ENCODE peak calls at places on chromosomes 6 and 20, in eight cellular contexts. D is effector memory CD4-positive, alpha-beta T cell; Q is neural progenitor cell; E is WERI-Rb-1; K is PC-3; R is breast epithelium; M is HepG2; F is spleen. H is an unnamed sample.

GRCh38 chr6:21885532-21886089 is 292.1 kb downstream of the SOX4 start:
- DNase-seq in D (no peak), E (peak), Q (peak), M (no peak), K (peak), R (peak), F (no peak), H (peak)

GRCh38 chr6:141309295-141309694 is 823.4 kb upstream of the GJE1 start:
- DNase-seq in F (no peak), K (peak), D (no peak), Q (no peak), E (no peak), M (peak), R (no peak), H (no peak)

GRCh38 chr6:20652691-20653479 is 118.6 kb downstream of the CDKAL1 start:
- DNase-seq in E (no peak), R (no peak), K (peak), Q (no peak), F (no peak), M (no peak), D (no peak), H (no peak)

GRCh38 chr6:26355366-26355765 is 9.6 kb upstream of the BTN3A2 start:
- DNase-seq in Q (no peak), M (no peak), K (no peak), R (peak), F (no peak), E (no peak), D (no peak), H (no peak)

GRCh38 chr6:2651966-2652365 is 98.8 kb downstream of the MYLK4 start:
- DNase-seq in Q (no peak), D (no peak), F (no peak), K (peak), R (no peak), M (no peak), E (no peak), H (no peak)

GRCh38 chr6:137093183-137094069 is 48.7 kb upstream of the IL20RA start:
- DNase-seq in F (no peak), E (no peak), D (no peak), K (no peak), Q (no peak), R (no peak), M (no peak), H (no peak)

GRCh38 chr20:36496707-36497669 is 44.3 kb upstream of the MYL9 start:
- DNase-seq in D (no peak), R (no peak), K (no peak), F (no peak), Q (no peak), E (no peak), M (no peak), H (no peak)

GRCh38 chr6:5219292-5219691 is 41.5 kb downstream of the LYRM4 start:
- DNase-seq in D (no peak), K (no peak), Q (no peak), R (no peak), E (no peak), M (no peak), F (no peak), H (no peak)

GRCh38 chr6:16684195-16684689 is 77.0 kb downstream of the ATXN1 start:
- DNase-seq in Q (no peak), M (peak), D (no peak), K (peak), F (no peak), R (no peak), E (no peak), H (no peak)

GRCh38 chr6:3838992-3839867 is 9.9 kb upstream of the FAM50B start:
- DNase-seq in F (no peak), Q (no peak), E (peak), K (no peak), R (no peak), M (peak), D (no peak), H (no peak)

GRCh38 chr20:33697129-33697528 is 10.9 kb upstream of the E2F1 start:
- DNase-seq in R (no peak), D (no peak), Q (no peak), K (no peak), E (no peak), M (no peak), F (no peak), H (no peak)

GRCh38 chr6:455006-455585 is 63.5 kb downstream of the IRF4 start:
- DNase-seq in Q (no peak), K (peak), D (no peak), M (no peak), E (no peak), R (no peak), F (no peak), H (no peak)

GRCh38 chr20:47464380-47465101 is 37.1 kb upstream of the NCOA3 start:
- DNase-seq in D (no peak), Q (no peak), M (peak), R (peak), F (no peak), E (peak), K (peak), H (no peak)

GRCh38 chr6:120473804-120474203 is 860.5 kb downstream of the TBC1D32 start:
- DNase-seq in K (no peak), E (no peak), M (no peak), R (no peak), D (no peak), Q (no peak), F (no peak), H (no peak)

GRCh38 chr6:24672573-24673182 is 5.8 kb downstream of the ACOT13 start:
- DNase-seq in Q (no peak), M (no peak), R (no peak), K (no peak), D (no peak), F (no peak), E (no peak), H (no peak)

GRCh38 chr6:124964084-124964763 is 2.0 kb downstream of the RNF217 start:
- DNase-seq in F (no peak), Q (peak), D (no peak), M (peak), K (no peak), E (no peak), R (peak), H (no peak)

GRCh38 chr20:40863337-40863919 is 165.2 kb upstream of the TOP1 start:
- DNase-seq in D (no peak), Q (no peak), E (no peak), K (no peak), M (no peak), F (no peak), R (no peak), H (no peak)

GRCh38 chr20:36334281-36335075 is 28.3 kb downstream of the DLGAP4 start:
- DNase-seq in Q (no peak), K (no peak), E (no peak), M (no peak), R (no peak), D (no peak), F (peak), H (no peak)

GRCh38 chr20:12847862-12848261 is 160.9 kb upstream of the SPTLC3 start:
- DNase-seq in R (no peak), Q (peak), E (no peak), D (no peak), K (peak), M (peak), F (no peak), H (no peak)

GRCh38 chr6:126300735-126301134 is 39.2 kb upstream of the CENPW start:
- DNase-seq in Q (no peak), D (no peak), M (no peak), E (no peak), F (no peak), K (no peak), R (no peak), H (no peak)

GRCh38 chr20:5353624-5354496 is 37.1 kb upstream of the PROKR2 start:
- DNase-seq in Q (no peak), K (peak), E (no peak), F (no peak), R (no peak), D (no peak), M (no peak), H (no peak)

GRCh38 chr20:47315339-47315662 is 41.2 kb downstream of the ZMYND8 start:
- DNase-seq in E (no peak), M (no peak), Q (peak), K (peak), D (no peak), R (no peak), F (no peak), H (no peak)

GRCh38 chr6:110646419-110646698 is 168.9 kb downstream of the CDK19 start:
- DNase-seq in K (no peak), R (no peak), Q (no peak), D (no peak), M (no peak), F (no peak), E (no peak), H (no peak)

GRCh38 chr6:16947461-16948159 is 154.2 kb upstream of the STMND1 start:
- DNase-seq in R (peak), M (peak), D (no peak), K (peak), F (no peak), Q (peak), E (no peak), H (no peak)

GRCh38 chr20:50717974-50718761 is 13.2 kb upstream of the PARD6B start:
- DNase-seq in Q (no peak), M (no peak), D (no peak), F (no peak), E (no peak), K (no peak), R (no peak), H (no peak)
- H3K27ac ChIP-seq in Q (no peak), M (no peak), D (no peak), F (no peak), E (no peak), K (no peak), R (no peak), H (no peak)

GRCh38 chr20:59159091-59159821 is 4.4 kb upstream of the ZNF831 start:
- DNase-seq in R (no peak), F (no peak), K (peak), M (no peak), E (peak), Q (peak), D (peak), H (no peak)
- H3K27ac ChIP-seq in R (no peak), F (peak), K (no peak), M (no peak), E (no peak), Q (no peak), D (peak), H (no peak)

GRCh38 chr6:166555066-166555465 is 31.4 kb downstream of the RAMACL start:
- DNase-seq in F (peak), K (no peak), R (no peak), Q (no peak), D (no peak), M (no peak), E (no peak), H (no peak)
- H3K27ac ChIP-seq in F (peak), K (no peak), R (no peak), Q (no peak), D (no peak), M (no peak), E (no peak), H (peak)

GRCh38 chr6:11211235-11211634 is 21.2 kb downstream of the NEDD9 start:
- DNase-seq in F (no peak), Q (no peak), E (no peak), K (no peak), M (no peak), R (no peak), D (no peak), H (no peak)
- H3K27ac ChIP-seq in F (peak), Q (no peak), E (no peak), K (no peak), M (peak), R (peak), D (no peak), H (no peak)

GRCh38 chr6:148465654-148466053 is 123.0 kb downstream of the SASH1 start:
- DNase-seq in M (no peak), K (no peak), Q (no peak), F (no peak), R (no peak), E (no peak), D (no peak), H (no peak)

GRCh38 chr6:148466158-148466557 is 123.5 kb downstream of the SASH1 start:
- DNase-seq in F (no peak), R (no peak), D (no peak), E (no peak), K (no peak), M (no peak), Q (no peak), H (peak)

GRCh38 chr6:148463671-148464070 is 121.0 kb downstream of the SASH1 start:
- DNase-seq in E (no peak), R (no peak), Q (no peak), M (no peak), D (no peak), F (no peak), K (no peak), H (no peak)

GRCh38 chr6:148465011-148465335 is 122.3 kb downstream of the SASH1 start:
- DNase-seq in M (no peak), E (no peak), R (no peak), K (no peak), F (no peak), Q (no peak), D (no peak), H (no peak)

DNA sequence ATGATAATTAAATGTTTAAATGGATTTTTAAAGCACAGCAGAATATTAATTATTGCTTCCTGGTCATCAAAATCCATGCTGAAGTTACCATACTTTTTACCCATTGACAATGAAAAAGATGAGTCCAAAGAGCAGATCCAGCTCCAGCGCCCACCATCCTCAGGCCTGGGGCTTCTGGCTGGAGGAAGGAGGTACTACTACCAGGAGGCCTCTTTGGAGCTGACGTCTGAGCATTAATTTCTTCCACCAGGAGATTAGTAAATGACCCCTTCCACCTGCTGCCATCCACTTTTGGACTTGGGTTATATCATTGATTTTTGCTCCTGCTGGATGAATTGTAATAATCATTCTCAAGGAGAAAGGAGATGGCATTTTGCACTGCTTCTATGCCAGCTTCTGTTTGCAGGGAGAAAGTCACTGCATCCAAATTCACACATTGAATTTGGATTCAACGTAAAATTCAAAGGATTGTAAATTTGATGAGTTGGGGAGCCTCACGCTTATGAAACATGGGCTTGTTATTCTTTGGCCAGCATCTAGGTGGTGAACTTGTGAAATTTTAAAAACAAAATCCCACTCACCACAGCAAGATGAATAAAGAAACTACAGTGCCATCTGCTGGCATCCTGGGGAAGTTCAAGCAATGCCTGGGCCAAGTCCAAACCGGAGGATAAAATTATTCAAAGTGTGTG is 121.8 kb downstream of the SASH1 start:
- DNase-seq in M (peak), R (peak), D (peak), E (peak), Q (peak), K (peak), F (no peak), H (peak)
- H3K27ac ChIP-seq in M (no peak), R (peak), D (no peak), E (peak), Q (no peak), K (no peak), F (no peak), H (peak)

GRCh38 chr20:49888341-49889244 is 26.7 kb downstream of the SPATA2 start:
- DNase-seq in E (peak), K (peak), Q (peak), M (peak), F (peak), R (no peak), D (peak), H (peak)
- H3K27ac ChIP-seq in E (no peak), K (no peak), Q (no peak), M (no peak), F (peak), R (no peak), D (no peak), H (peak)

GRCh38 chr20:50014570-50015562 is 32.1 kb downstream of the SNAI1 start:
- DNase-seq in F (no peak), M (no peak), Q (no peak), K (no peak), D (no peak), E (peak), R (no peak), H (no peak)

GRCh38 chr20:50013976-50014375 is 31.2 kb downstream of the SNAI1 start:
- DNase-seq in R (no peak), M (no peak), D (no peak), Q (no peak), K (no peak), E (no peak), F (no peak), H (no peak)

GRCh38 chr20:50015993-50016770 is 33.4 kb downstream of the SNAI1 start:
- DNase-seq in D (no peak), R (no peak), Q (no peak), M (peak), E (peak), F (no peak), K (no peak), H (no peak)

GRCh38 chr20:50017160-50017559 is 34.4 kb downstream of the SNAI1 start:
- DNase-seq in E (no peak), K (no peak), R (no peak), D (no peak), Q (no peak), M (no peak), F (no peak), H (no peak)

GRCh38 chr20:50015636-50015992 is 32.8 kb downstream of the SNAI1 start:
- DNase-seq in M (no peak), D (no peak), E (no peak), R (no peak), Q (no peak), F (no peak), K (no peak), H (no peak)
- H3K27ac ChIP-seq in M (no peak), D (no peak), E (peak), R (no peak), Q (no peak), F (no peak), K (no peak), H (no peak)

GRCh38 chr6:40195751-40196518 is 261.7 kb upstream of the MOCS1 start:
- DNase-seq in Q (no peak), K (no peak), F (no peak), M (no peak), E (no peak), R (no peak), D (no peak), H (no peak)
- H3K27ac ChIP-seq in Q (no peak), K (no peak), F (no peak), M (no peak), E (no peak), R (no peak), D (no peak), H (no peak)

DNA sequence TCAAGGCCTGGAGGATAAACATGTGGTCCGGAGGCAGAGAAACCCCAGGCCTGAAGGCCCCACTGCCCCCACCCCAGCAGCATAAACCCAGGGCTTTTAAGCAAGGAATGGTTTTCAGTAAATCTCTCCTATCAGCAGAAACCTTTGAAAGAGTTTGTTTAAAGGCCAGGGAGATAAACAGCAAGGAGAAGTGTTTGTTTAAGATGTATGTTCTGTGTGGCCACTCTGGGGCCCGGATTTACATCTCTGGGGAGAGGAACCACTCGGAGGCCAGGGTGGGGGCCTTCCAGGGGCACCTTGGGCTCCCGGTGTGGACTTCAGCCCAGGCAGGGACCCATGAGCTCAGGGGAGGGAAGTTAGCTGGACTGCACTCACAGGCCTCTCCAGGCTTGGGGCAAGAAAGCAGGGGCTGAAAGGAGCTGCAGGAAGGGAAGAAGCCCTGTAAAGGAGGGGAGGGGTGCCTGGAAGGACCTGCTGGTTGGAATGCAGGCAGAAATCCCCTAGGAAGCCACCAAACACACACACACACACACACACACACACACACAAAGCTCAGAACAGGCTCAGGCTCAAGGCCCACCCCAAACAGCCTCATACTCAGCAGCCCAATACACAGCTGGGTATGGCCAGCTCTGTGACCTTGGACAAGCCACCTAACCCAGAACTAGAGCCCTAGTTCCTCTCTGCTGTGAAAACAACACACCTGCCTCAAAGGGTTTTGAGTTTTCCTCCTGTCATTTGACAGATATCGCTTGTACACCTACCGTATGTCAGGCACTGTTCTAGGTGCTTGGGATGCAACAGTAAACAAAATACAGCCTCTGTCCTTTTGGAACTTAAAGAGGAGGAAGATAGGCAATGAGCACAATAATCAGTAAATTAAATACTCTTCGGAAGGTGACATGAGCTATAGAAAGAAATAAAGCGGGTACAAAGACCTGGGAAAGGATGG is 26.2 kb upstream of the FOXP4 start:
- DNase-seq in F (no peak), M (peak), R (no peak), E (no peak), D (no peak), Q (no peak), K (no peak), H (no peak)
- H3K27ac ChIP-seq in F (no peak), M (peak), R (no peak), E (no peak), D (no peak), Q (no peak), K (no peak), H (no peak)

H was measured in substantia nigra.